ENCODE peak calls at places on chromosome 1, in six cellular contexts. One of them, this sample, is unnamed.

GRCh38 chr1:53112271-53112774 is 30.1 kb downstream of the SLC1A7 start:
- DNase-seq in epithelial cell of esophagus: no peak
- DNase-seq in activated T-cell treated with anti-CD3 and anti-CD28 coated beads, Interleukin-2, amount 50 U/mL, for 4 hours: no peak
- DNase-seq in AG10803: peak
- DNase-seq in left ventricle myocardium inferior: no peak
- DNase-seq in AG09309: peak
- DNase-seq in this sample: peak

GRCh38 chr1:223515416-223515815 is 122.2 kb downstream of the CCDC185 start:
- DNase-seq in epithelial cell of esophagus: no peak
- DNase-seq in activated T-cell treated with anti-CD3 and anti-CD28 coated beads, Interleukin-2, amount 50 U/mL, for 4 hours: no peak
- DNase-seq in AG10803: no peak
- DNase-seq in left ventricle myocardium inferior: no peak
- DNase-seq in AG09309: no peak
- DNase-seq in this sample: no peak

GRCh38 chr1:228185641-228185965 is 20.0 kb downstream of the IBA57 start:
- DNase-seq in epithelial cell of esophagus: no peak
- DNase-seq in activated T-cell treated with anti-CD3 and anti-CD28 coated beads, Interleukin-2, amount 50 U/mL, for 4 hours: no peak
- DNase-seq in AG10803: no peak
- DNase-seq in left ventricle myocardium inferior: no peak
- DNase-seq in AG09309: no peak
- DNase-seq in this sample: no peak

GRCh38 chr1:216758182-216758581 is 35.0 kb upstream of the ESRRG start:
- DNase-seq in epithelial cell of esophagus: no peak
- DNase-seq in activated T-cell treated with anti-CD3 and anti-CD28 coated beads, Interleukin-2, amount 50 U/mL, for 4 hours: no peak
- DNase-seq in AG10803: no peak
- DNase-seq in left ventricle myocardium inferior: no peak
- DNase-seq in AG09309: no peak
- DNase-seq in this sample: no peak

GRCh38 chr1:86156571-86157455 is at the start of gene COL24A1:
- DNase-seq in epithelial cell of esophagus: peak
- DNase-seq in activated T-cell treated with anti-CD3 and anti-CD28 coated beads, Interleukin-2, amount 50 U/mL, for 4 hours: no peak
- DNase-seq in AG10803: peak
- DNase-seq in left ventricle myocardium inferior: peak
- DNase-seq in AG09309: no peak
- DNase-seq in this sample: no peak

GRCh38 chr1:169731446-169731845 is 2.4 kb downstream of the SELE start:
- DNase-seq in epithelial cell of esophagus: no peak
- DNase-seq in activated T-cell treated with anti-CD3 and anti-CD28 coated beads, Interleukin-2, amount 50 U/mL, for 4 hours: no peak
- DNase-seq in AG10803: no peak
- DNase-seq in left ventricle myocardium inferior: no peak
- DNase-seq in AG09309: no peak
- DNase-seq in this sample: no peak

GRCh38 chr1:236128646-236129178 is 13.6 kb upstream of the GPR137B start:
- DNase-seq in epithelial cell of esophagus: peak
- DNase-seq in activated T-cell treated with anti-CD3 and anti-CD28 coated beads, Interleukin-2, amount 50 U/mL, for 4 hours: no peak
- DNase-seq in AG10803: no peak
- DNase-seq in left ventricle myocardium inferior: no peak
- DNase-seq in AG09309: no peak
- DNase-seq in this sample: no peak

GRCh38 chr1:36175137-36176095 is 19.5 kb downstream of the MAP7D1 start:
- DNase-seq in epithelial cell of esophagus: no peak
- DNase-seq in activated T-cell treated with anti-CD3 and anti-CD28 coated beads, Interleukin-2, amount 50 U/mL, for 4 hours: no peak
- DNase-seq in AG10803: peak
- DNase-seq in left ventricle myocardium inferior: peak
- DNase-seq in AG09309: no peak
- DNase-seq in this sample: no peak

GRCh38 chr1:181134543-181135461 is 46.3 kb downstream of the IER5 start:
- DNase-seq in epithelial cell of esophagus: peak
- DNase-seq in activated T-cell treated with anti-CD3 and anti-CD28 coated beads, Interleukin-2, amount 50 U/mL, for 4 hours: no peak
- DNase-seq in AG10803: peak
- DNase-seq in left ventricle myocardium inferior: no peak
- DNase-seq in AG09309: no peak
- DNase-seq in this sample: no peak

GRCh38 chr1:37307907-37308570 is 166.3 kb upstream of the ZC3H12A start:
- DNase-seq in epithelial cell of esophagus: no peak
- DNase-seq in activated T-cell treated with anti-CD3 and anti-CD28 coated beads, Interleukin-2, amount 50 U/mL, for 4 hours: no peak
- DNase-seq in AG10803: no peak
- DNase-seq in left ventricle myocardium inferior: no peak
- DNase-seq in AG09309: no peak
- DNase-seq in this sample: no peak

GRCh38 chr1:115977481-115978258 is 1.4 kb downstream of the SLC22A15 start:
- DNase-seq in epithelial cell of esophagus: peak
- DNase-seq in activated T-cell treated with anti-CD3 and anti-CD28 coated beads, Interleukin-2, amount 50 U/mL, for 4 hours: no peak
- DNase-seq in AG10803: peak
- DNase-seq in left ventricle myocardium inferior: no peak
- DNase-seq in AG09309: peak
- DNase-seq in this sample: peak